ENCODE peak calls at places on chromosome 21, in eight cellular contexts. W is heart left ventricle; C is AG09319; N is lower lobe of right lung; Z is AG04449; A is cardiac fibroblast; E is CD8-positive, alpha-beta T cell; P is H9. R is an unnamed sample.

GRCh38 chr21:42220138-42220701 is 1.3 kb downstream of the ABCG1 start:
- DNase-seq in W (peak), C (no peak), N (peak), Z (no peak), A (peak), E (peak), P (peak), R (peak)

GRCh38 chr21:35885942-35886541 is 174.3 kb downstream of the SETD4 start:
- DNase-seq in W (no peak), C (no peak), N (no peak), Z (no peak), A (no peak), E (no peak), P (no peak), R (no peak)

GRCh38 chr21:33127154-33127893 is 57.4 kb downstream of the OLIG1 start:
- DNase-seq in W (peak), C (peak), N (peak), Z (no peak), A (peak), E (peak), P (peak), R (peak)

GRCh38 chr21:42674351-42674940 is 21.0 kb downstream of the PDE9A start:
- DNase-seq in W (peak), C (no peak), N (no peak), Z (no peak), A (peak), E (no peak), P (peak), R (no peak)

GRCh38 chr21:35084869-35085268 is 35.8 kb upstream of the RUNX1 start:
- DNase-seq in W (no peak), C (peak), N (no peak), Z (peak), A (peak), E (no peak), P (no peak), R (peak)

GRCh38 chr21:39050839-39051560 is 132.3 kb downstream of the PSMG1 start:
- DNase-seq in W (no peak), C (no peak), N (no peak), Z (no peak), A (no peak), E (no peak), P (no peak), R (no peak)

GRCh38 chr21:31530918-31531705 is 128.4 kb upstream of the SOD1 start:
- DNase-seq in W (no peak), C (no peak), N (no peak), Z (no peak), A (no peak), E (no peak), P (no peak), R (peak)

GRCh38 chr21:26041441-26042180 is 129.0 kb downstream of the APP start:
- DNase-seq in W (no peak), C (no peak), N (no peak), Z (no peak), A (peak), E (no peak), P (no peak), R (peak)

GRCh38 chr21:21174676-21175075 is 176.5 kb downstream of the NCAM2 start:
- DNase-seq in W (no peak), C (no peak), N (no peak), Z (no peak), A (no peak), E (no peak), P (no peak), R (no peak)

GRCh38 chr21:25385912-25386474 is 221.3 kb downstream of the MRPL39 start:
- DNase-seq in W (no peak), C (peak), N (no peak), Z (no peak), A (peak), E (no peak), P (peak), R (peak)

GRCh38 chr21:33069994-33070811 is at the start of gene OLIG1:
- DNase-seq in W (peak), C (no peak), N (peak), Z (no peak), A (peak), E (no peak), P (peak), R (peak)

GRCh38 chr21:38202811-38203210 is 54.0 kb upstream of the KCNJ15 start:
- DNase-seq in W (no peak), C (no peak), N (no peak), Z (no peak), A (no peak), E (no peak), P (no peak), R (no peak)

GRCh38 chr21:31136891-31137290 is 98.6 kb upstream of the KRTAP19-8 start:
- DNase-seq in W (no peak), C (no peak), N (no peak), Z (no peak), A (peak), E (no peak), P (no peak), R (no peak)

GRCh38 chr21:33396966-33397365 is 6.2 kb upstream of the IFNGR2 start:
- DNase-seq in W (peak), C (no peak), N (no peak), Z (peak), A (peak), E (no peak), P (no peak), R (peak)

GRCh38 chr21:19648376-19648775 is 1244.8 kb upstream of the TMPRSS15 start:
- DNase-seq in W (no peak), C (no peak), N (no peak), Z (no peak), A (no peak), E (no peak), P (no peak), R (no peak)

GRCh38 chr21:42079008-42079938 is 8.2 kb downstream of the UMODL1 start:
- DNase-seq in W (no peak), C (no peak), N (no peak), Z (no peak), A (no peak), E (no peak), P (no peak), R (peak)

GRCh38 chr21:37219766-37220432 is 47.2 kb downstream of the VPS26C start:
- DNase-seq in W (no peak), C (no peak), N (no peak), Z (no peak), A (no peak), E (no peak), P (no peak), R (no peak)

GRCh38 chr21:28742527-28742926 is 250.2 kb downstream of the LTN1 start:
- DNase-seq in W (no peak), C (no peak), N (no peak), Z (no peak), A (peak), E (no peak), P (no peak), R (peak)

DNA sequence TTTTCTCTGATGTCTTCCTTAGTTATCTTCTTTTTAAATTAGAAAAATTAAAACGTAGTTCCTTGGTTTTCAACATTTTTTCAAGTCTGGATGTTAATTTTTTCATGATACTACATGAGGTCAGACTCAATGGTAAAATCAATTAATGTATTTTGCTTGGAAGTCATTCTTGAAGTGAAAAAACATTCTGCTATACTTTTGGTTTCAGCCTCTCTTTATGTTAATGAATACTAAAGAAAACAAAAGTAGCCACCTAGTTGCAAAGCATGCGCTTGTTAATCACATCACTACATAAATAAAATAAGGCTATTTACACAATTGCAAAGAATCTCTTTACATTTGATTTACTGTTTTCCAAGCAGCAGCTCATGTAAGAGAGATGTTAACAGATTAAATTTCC is 170.4 kb downstream of the LIPI start:
- DNase-seq in W (no peak), C (no peak), N (no peak), Z (no peak), A (no peak), E (no peak), P (no peak), R (no peak)
- TF ChIP-seq CTCF in W (no peak), C (no peak), N (no peak), Z (no peak), A (no peak), E (no peak), P (no peak), R (no peak)

GRCh38 chr21:16455978-16456377 is 726.2 kb downstream of the USP25 start:
- DNase-seq in W (no peak), C (no peak), N (no peak), Z (no peak), A (no peak), E (no peak), P (no peak), R (no peak)

GRCh38 chr21:16455526-16455925 is 725.7 kb downstream of the USP25 start:
- DNase-seq in W (no peak), C (no peak), N (no peak), Z (no peak), A (no peak), E (no peak), P (no peak), R (no peak)

GRCh38 chr21:16457498-16457897 is 727.7 kb downstream of the USP25 start:
- DNase-seq in W (no peak), C (no peak), N (no peak), Z (no peak), A (no peak), E (no peak), P (no peak), R (no peak)

GRCh38 chr21:16454371-16454770 is 724.6 kb downstream of the USP25 start:
- DNase-seq in W (no peak), C (no peak), N (no peak), Z (no peak), A (peak), E (no peak), P (no peak), R (peak)
- TF ChIP-seq CTCF in W (peak), C (peak), N (no peak), Z (peak), A (peak), E (no peak), P (peak), R (peak)

GRCh38 chr21:46100426-46100825 is 2.5 kb downstream of the COL6A2 start:
- DNase-seq in W (no peak), C (no peak), N (no peak), Z (no peak), A (peak), E (no peak), P (no peak), R (no peak)
- TF ChIP-seq CTCF in W (no peak), C (no peak), N (no peak), Z (no peak), A (no peak), E (no peak), P (no peak), R (no peak)

GRCh38 chr21:44800103-44800502 is 1.5 kb downstream of the UBE2G2 start:
- DNase-seq in W (no peak), C (no peak), N (no peak), Z (no peak), A (peak), E (no peak), P (no peak), R (peak)
- TF ChIP-seq CTCF in W (peak), C (peak), N (peak), Z (peak), A (peak), E (no peak), P (peak), R (peak)

R was measured in epithelial cell of esophagus.